ENCODE peak calls at places on chromosomes 11 and 22, in four cellular contexts. H, N, Z and G are unnamed samples.

GRCh38 chr22:26975381-26975780 is 318.0 kb downstream of the MIAT start:
- DNase-seq in H (no peak), N (no peak), Z (no peak), G (no peak)

GRCh38 chr11:118908931-118909618 is 16.7 kb downstream of the BCL9L start:
- DNase-seq in H (no peak), N (no peak), Z (peak; percentile 93), G (no peak)

GRCh38 chr11:35605691-35606090 is 12.6 kb upstream of the FJX1 start:
- DNase-seq in H (no peak), N (no peak), Z (no peak), G (no peak)

GRCh38 chr22:21102659-21103267 is 57.0 kb downstream of the LRRC74B start:
- DNase-seq in H (peak; percentile 71), N (peak; percentile 54), Z (peak; percentile 65), G (peak; percentile 66)

GRCh38 chr11:6735306-6735705 is 36.5 kb downstream of the OR2AG2 start:
- DNase-seq in H (no peak), N (no peak), Z (no peak), G (no peak)

GRCh38 chr11:104907521-104908185 is 9.4 kb upstream of the CASP12 start:
- DNase-seq in H (no peak), N (no peak), Z (no peak), G (no peak)

GRCh38 chr11:14641801-14642200 is 1.8 kb upstream of the PDE3B start:
- DNase-seq in H (no peak), N (no peak), Z (no peak), G (no peak)

GRCh38 chr11:76665172-76665571 is 5.4 kb downstream of the LRRC32 start:
- DNase-seq in H (no peak), N (no peak), Z (no peak), G (no peak)

GRCh38 chr11:64814712-64815187 is 4.4 kb upstream of the MEN1 start:
- DNase-seq in H (no peak), N (no peak), Z (no peak), G (no peak)

GRCh38 chr11:46296520-46297448 is 19.3 kb downstream of the CREB3L1 start:
- DNase-seq in H (no peak), N (no peak), Z (no peak), G (peak; percentile 90)

GRCh38 chr11:75011357-75011756 is 22.6 kb downstream of the NEU3 start:
- DNase-seq in H (no peak), N (no peak), Z (no peak), G (no peak)

GRCh38 chr11:94938399-94939055 is 34.8 kb downstream of the CWC15 start:
- DNase-seq in H (no peak), N (no peak), Z (peak; percentile 79), G (no peak)

GRCh38 chr11:62242021-62242420 is at the start of gene SCGB1D2:
- DNase-seq in H (no peak), N (no peak), Z (no peak), G (no peak)

GRCh38 chr11:10265936-10266335 is 28.1 kb downstream of the SBF2 start:
- DNase-seq in H (no peak), N (no peak), Z (no peak), G (no peak)

GRCh38 chr11:5204787-5205186 is 4.3 kb upstream of the OR51V1 start:
- DNase-seq in H (peak; percentile 68), N (no peak), Z (no peak), G (peak; percentile 20)

GRCh38 chr22:32421484-32421883 is 9.4 kb upstream of the RTCB start:
- DNase-seq in H (no peak), N (no peak), Z (no peak), G (no peak)

GRCh38 chr11:58671946-58672345 is 49.5 kb downstream of the CNTF start:
- DNase-seq in H (no peak), N (no peak), Z (no peak), G (no peak)

GRCh38 chr11:13772223-13773046 is 104.0 kb downstream of the FAR1 start:
- DNase-seq in H (peak; percentile 67), N (peak; percentile 73), Z (no peak), G (peak; percentile 61)

GRCh38 chr22:19060356-19061009 is 61.7 kb downstream of the DGCR2 start:
- DNase-seq in H (no peak), N (no peak), Z (no peak), G (no peak)

GRCh38 chr11:13143486-13144297 is 133.9 kb upstream of the BMAL1 start:
- DNase-seq in H (no peak), N (no peak), Z (no peak), G (no peak)

GRCh38 chr22:36940676-36941075 is 27.2 kb downstream of the CSF2RB start:
- DNase-seq in H (no peak), N (no peak), Z (no peak), G (no peak)

GRCh38 chr22:27386186-27386585 is 415.4 kb downstream of the MN1 start:
- DNase-seq in H (no peak), N (no peak), Z (no peak), G (no peak)

GRCh38 chr22:49657275-49657973 is 170.2 kb downstream of the BRD1 start:
- DNase-seq in H (peak; percentile 71), N (peak; percentile 79), Z (peak; percentile 78), G (no peak)

GRCh38 chr22:49704345-49705215 is 123.1 kb downstream of the BRD1 start:
- DNase-seq in H (no peak), N (no peak), Z (peak; percentile 50), G (no peak)

GRCh38 chr11:131601586-131601985 is 231.2 kb downstream of the NTM start:
- DNase-seq in H (no peak), N (no peak), Z (no peak), G (no peak)

GRCh38 chr22:42905702-42906183 is 48.7 kb upstream of the ARFGAP3 start:
- DNase-seq in H (no peak), N (no peak), Z (no peak), G (no peak)

GRCh38 chr22:37218771-37219411 is 6.6 kb upstream of the SSTR3 start:
- DNase-seq in H (no peak), N (peak; percentile 94), Z (no peak), G (no peak)

GRCh38 chr11:73662445-73663157 is 16.2 kb downstream of the PLEKHB1 start:
- DNase-seq in H (no peak), N (no peak), Z (no peak), G (no peak)

GRCh38 chr22:18065256-18065655 is 12.5 kb upstream of the PEX26 start:
- DNase-seq in H (no peak), N (no peak), Z (no peak), G (no peak)

DNA sequence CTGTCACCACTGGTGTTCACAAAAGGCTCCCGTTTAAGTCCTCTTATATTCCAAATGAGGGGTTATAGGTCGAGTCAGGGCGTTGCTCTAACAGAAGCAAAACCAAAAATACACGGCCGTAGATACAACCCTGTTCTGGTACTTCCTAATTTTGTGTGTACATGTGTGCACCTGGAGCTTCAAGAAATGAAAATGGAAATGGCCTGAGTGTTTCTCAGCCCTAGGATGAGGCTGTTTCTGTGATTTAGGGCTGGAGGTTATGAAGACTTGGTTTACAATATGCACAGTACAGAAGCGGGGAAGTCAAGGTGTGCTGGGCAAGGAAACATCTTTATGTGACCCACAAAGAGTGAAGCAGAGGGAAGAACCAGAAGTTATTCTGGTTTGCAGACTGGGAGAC is 110.4 kb upstream of the OR4B1 start:
- DNase-seq in H (no peak), N (no peak), Z (no peak), G (no peak)
- H3K4me1 ChIP-seq in H (peaks cover 34% of the 10 kb centered on the region), N (peaks cover 27% of the 10 kb centered on the region), Z (peaks cover 7% of the 10 kb centered on the region), G (peaks cover 6% of the 10 kb centered on the region)

GRCh38 chr22:22953796-22954195 is 66.2 kb downstream of the IGLL5 start:
- DNase-seq in H (no peak), N (no peak), Z (no peak), G (no peak)
- H3K27ac ChIP-seq in H (no peak overlapping the region), N (no peak overlapping the region), Z (no peak overlapping the region), G (no peak overlapping the region)

DNA sequence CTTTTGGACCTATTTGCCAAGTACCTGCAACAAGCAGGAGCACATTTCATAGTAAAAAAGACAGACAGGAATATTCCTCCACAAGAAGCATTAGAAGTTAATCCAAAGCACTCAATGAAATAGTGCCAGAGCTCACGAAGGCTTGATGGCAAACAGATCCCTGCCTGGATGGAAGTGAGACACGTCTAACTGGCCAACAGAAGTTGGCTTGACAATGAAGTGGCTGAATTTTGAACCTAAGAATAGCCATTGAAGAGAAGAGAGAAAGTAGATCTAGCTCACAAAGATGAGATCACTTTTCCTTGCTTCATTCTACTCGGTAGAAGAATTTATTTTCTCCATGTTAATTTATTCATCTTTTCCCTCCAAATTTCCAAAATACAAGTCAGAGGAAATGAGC is 30.6 kb upstream of the APOA1 start:
- DNase-seq in H (no peak), N (no peak), Z (no peak), G (no peak)
- H3K4me1 ChIP-seq in H (no peaks in the 10 kb centered on the region), N (no peaks in the 10 kb centered on the region), Z (no peaks in the 10 kb centered on the region), G (no peaks in the 10 kb centered on the region)

GRCh38 chr11:47889714-47890441 is 41.7 kb upstream of the NUP160 start:
- DNase-seq in H (no peak), N (peak; percentile 29), Z (no peak), G (no peak)
- H3K27ac ChIP-seq in H (no peak overlapping the region), N (no peak overlapping the region), Z (no peak overlapping the region), G (no peak overlapping the region)

GRCh38 chr11:27210509-27210908 is 152.5 kb downstream of the CCDC34 start:
- DNase-seq in H (no peak), N (no peak), Z (no peak), G (no peak)

GRCh38 chr11:27214713-27215112 is 148.3 kb downstream of the CCDC34 start:
- DNase-seq in H (no peak), N (no peak), Z (no peak), G (no peak)

GRCh38 chr11:27211370-27212127 is 151.5 kb downstream of the CCDC34 start:
- DNase-seq in H (peak; percentile 7), N (no peak), Z (no peak), G (no peak)

GRCh38 chr11:27213232-27213660 is 149.8 kb downstream of the CCDC34 start:
- DNase-seq in H (no peak), N (no peak), Z (no peak), G (no peak)

DNA sequence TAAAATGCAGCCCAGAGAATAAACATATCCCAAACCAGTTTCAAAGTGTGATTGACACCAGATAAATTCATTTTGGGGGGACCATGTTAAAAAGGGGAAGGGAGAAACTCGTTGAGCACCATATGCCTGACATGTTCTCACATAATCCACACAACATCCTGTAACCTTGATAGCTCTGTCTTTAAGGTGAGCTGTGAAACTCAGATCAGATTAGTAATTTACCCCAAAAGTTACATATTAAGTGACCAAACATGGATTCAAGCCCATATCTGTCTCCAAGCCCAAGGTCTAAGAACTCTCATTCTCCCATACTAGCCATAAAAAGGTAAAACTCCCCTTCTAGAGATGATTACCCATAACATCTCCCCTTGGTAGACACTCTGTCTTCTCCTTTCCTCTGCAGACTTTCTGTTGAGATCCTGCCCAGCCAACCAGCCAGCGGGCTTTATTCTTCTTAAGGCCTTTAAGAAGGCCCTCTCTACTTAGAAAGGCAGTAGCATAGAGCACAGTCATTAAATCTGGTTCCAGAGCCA is 150.7 kb downstream of the CCDC34 start:
- DNase-seq in H (no peak), N (no peak), Z (no peak), G (no peak)
- H3K4me1 ChIP-seq in H (peaks cover 17% of the 10 kb centered on the region), N (no peaks in the 10 kb centered on the region), Z (no peaks in the 10 kb centered on the region), G (peaks cover 2% of the 10 kb centered on the region)

DNA sequence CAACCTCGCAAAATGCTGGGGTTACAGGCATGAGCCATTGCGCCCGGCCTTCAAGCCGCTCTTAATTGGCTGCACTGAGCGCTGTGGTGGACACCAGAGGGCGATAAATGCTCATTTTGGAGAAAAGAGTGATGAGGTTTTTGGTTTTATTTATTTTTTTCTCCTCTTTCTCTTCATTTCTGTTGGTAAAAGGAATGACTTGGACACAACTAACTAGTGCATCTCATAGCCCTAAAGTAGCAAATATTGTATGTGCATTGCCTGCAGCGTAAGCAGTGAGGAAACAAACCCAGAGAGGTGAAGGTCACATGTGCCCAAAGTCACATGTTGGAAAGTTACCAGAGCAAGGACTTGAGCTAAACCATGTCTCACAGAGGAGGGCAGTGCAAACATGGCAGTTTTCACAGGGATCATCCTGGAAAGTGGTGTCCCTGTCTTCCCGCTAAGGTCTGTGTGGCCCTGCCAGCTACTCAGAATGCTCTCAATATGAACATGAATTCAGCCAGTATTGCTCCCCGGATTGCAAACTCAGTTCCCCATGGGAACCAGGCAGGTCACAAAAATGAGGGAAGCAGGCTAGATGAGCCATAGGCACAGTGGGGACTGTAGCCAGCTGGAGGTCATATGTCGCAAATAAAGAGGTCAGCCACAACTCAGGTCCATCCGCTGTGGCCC is 8.6 kb upstream of the CD82 start:
- DNase-seq in H (peak; percentile 54), N (peak; percentile 58), Z (peak; percentile 80), G (no peak)
- H3K27ac ChIP-seq in H (no peak overlapping the region), N (no peak overlapping the region), Z (no peak overlapping the region), G (no peak overlapping the region)